ENCODE peak calls at places on chromosomes 5 and 9, in six cellular contexts. D is glutamatergic neuron, H is fibroblast of the aortic adventitia, Y is kidney epithelial cell, A is lower leg skin, J is foreskin fibroblast. X is an unnamed sample.

GRCh38 chr5:68172314-68172713 is 43.2 kb upstream of the PIK3R1 start:
- DNase-seq in D (no peak), H (no peak), Y (no peak), A (no peak), J (no peak), X (no peak)

GRCh38 chr9:21580636-21581353 is 98.7 kb upstream of the IFNE start:
- DNase-seq in D (no peak), H (peak), Y (no peak), A (no peak), J (no peak), X (no peak)

GRCh38 chr5:851553-851952 is 767 bp upstream of the ZDHHC11 start:
- DNase-seq in D (no peak), H (no peak), Y (no peak), A (peak), J (no peak), X (no peak)

GRCh38 chr9:136828474-136829140 is 13.7 kb upstream of the AJM1 start:
- DNase-seq in D (no peak), H (no peak), Y (no peak), A (no peak), J (no peak), X (no peak)

GRCh38 chr5:158709279-158709678 is 390.4 kb downstream of the EBF1 start:
- DNase-seq in D (no peak), H (no peak), Y (no peak), A (no peak), J (no peak), X (no peak)

GRCh38 chr5:65742565-65743231 is 20.7 kb downstream of the NLN start:
- DNase-seq in D (no peak), H (peak), Y (no peak), A (no peak), J (peak), X (peak)

GRCh38 chr9:87725356-87725899 is 491 bp upstream of the CTSL start:
- DNase-seq in D (peak), H (no peak), Y (no peak), A (peak), J (no peak), X (peak)

GRCh38 chr5:109407913-109408312 is 1.9 kb downstream of the PJA2 start:
- DNase-seq in D (no peak), H (no peak), Y (no peak), A (no peak), J (no peak), X (no peak)

GRCh38 chr9:86413966-86414880 is 60.0 kb upstream of the TUT7 start:
- DNase-seq in D (no peak), H (peak), Y (no peak), A (no peak), J (no peak), X (peak)

GRCh38 chr5:5422819-5423515 is 490 bp downstream of the ICE1 start:
- DNase-seq in D (no peak), H (no peak), Y (no peak), A (no peak), J (no peak), X (no peak)